ENCODE peak calls at places on chromosomes 13 and 19, in five cellular contexts. M is GM10248, P is cardiac muscle cell, Y is cardiac fibroblast, K is left lung. L is an unnamed sample.

GRCh38 chr13:105159794-105160193 is 1375.7 kb downstream of the EFNB2 start:
- DNase-seq in K (no peak), M (no peak), Y (no peak), P (no peak), L (no peak)

GRCh38 chr19:47156861-47157454 is 26.3 kb downstream of the SAE1 start:
- DNase-seq in K (no peak), M (peak), P (peak), Y (peak), L (no peak)

GRCh38 chr13:34358811-34359513 is 541.0 kb downstream of the RFC3 start:
- DNase-seq in P (peak), Y (peak), K (no peak), M (no peak), L (no peak)

GRCh38 chr19:29531458-29532025 is 5.7 kb downstream of the VSTM2B start:
- DNase-seq in P (no peak), K (no peak), Y (no peak), M (no peak), L (no peak)

GRCh38 chr19:42282036-42282762 is 13.1 kb downstream of the CIC start:
- DNase-seq in K (no peak), M (no peak), P (no peak), Y (no peak), L (no peak)

GRCh38 chr13:99376132-99376531 is 68.9 kb upstream of the GPR183 start:
- DNase-seq in M (peak), K (no peak), Y (no peak), P (no peak), L (peak)

GRCh38 chr13:27921961-27922910 is 2.4 kb downstream of the PDX1 start:
- DNase-seq in M (peak), Y (no peak), K (no peak), P (no peak), L (no peak)

GRCh38 chr19:46351241-46352041 is 4.6 kb downstream of the PPP5C start:
- DNase-seq in Y (peak), M (peak), P (peak), K (peak), L (no peak)

GRCh38 chr13:94761407-94761806 is 49.1 kb upstream of the SOX21 start:
- DNase-seq in M (no peak), P (no peak), K (no peak), Y (no peak), L (no peak)

GRCh38 chr19:19740755-19741154 is 7.8 kb upstream of the ZNF14 start:
- DNase-seq in M (peak), P (no peak), Y (no peak), K (peak), L (no peak)

GRCh38 chr13:102881819-102882686 is 36.2 kb downstream of the ERCC5 start:
- DNase-seq in Y (no peak), K (no peak), P (no peak), M (no peak), L (no peak)

GRCh38 chr13:97191143-97191542 is 31.0 kb upstream of the MBNL2 start:
- DNase-seq in M (no peak), K (no peak), P (no peak), Y (no peak), L (no peak)

GRCh38 chr13:110855363-110855762 is 59.5 kb downstream of the ANKRD10 start:
- DNase-seq in P (no peak), K (no peak), M (no peak), Y (no peak), L (no peak)

GRCh38 chr13:24706886-24707585 is 26.8 kb downstream of the ATP12A start:
- DNase-seq in Y (no peak), M (no peak), K (no peak), P (no peak), L (no peak)

GRCh38 chr19:40147693-40148347 is 43.4 kb upstream of the MAP3K10 start:
- DNase-seq in P (peak), M (no peak), K (no peak), Y (peak), L (no peak)

GRCh38 chr19:52343548-52343947 is 7.5 kb downstream of the ZNF610 start:
- DNase-seq in P (peak), Y (peak), K (no peak), M (peak), L (no peak)

GRCh38 chr13:59016250-59016649 is 1147.5 kb downstream of the DIAPH3 start:
- DNase-seq in P (peak), Y (peak), M (no peak), K (no peak), L (no peak)

DNA sequence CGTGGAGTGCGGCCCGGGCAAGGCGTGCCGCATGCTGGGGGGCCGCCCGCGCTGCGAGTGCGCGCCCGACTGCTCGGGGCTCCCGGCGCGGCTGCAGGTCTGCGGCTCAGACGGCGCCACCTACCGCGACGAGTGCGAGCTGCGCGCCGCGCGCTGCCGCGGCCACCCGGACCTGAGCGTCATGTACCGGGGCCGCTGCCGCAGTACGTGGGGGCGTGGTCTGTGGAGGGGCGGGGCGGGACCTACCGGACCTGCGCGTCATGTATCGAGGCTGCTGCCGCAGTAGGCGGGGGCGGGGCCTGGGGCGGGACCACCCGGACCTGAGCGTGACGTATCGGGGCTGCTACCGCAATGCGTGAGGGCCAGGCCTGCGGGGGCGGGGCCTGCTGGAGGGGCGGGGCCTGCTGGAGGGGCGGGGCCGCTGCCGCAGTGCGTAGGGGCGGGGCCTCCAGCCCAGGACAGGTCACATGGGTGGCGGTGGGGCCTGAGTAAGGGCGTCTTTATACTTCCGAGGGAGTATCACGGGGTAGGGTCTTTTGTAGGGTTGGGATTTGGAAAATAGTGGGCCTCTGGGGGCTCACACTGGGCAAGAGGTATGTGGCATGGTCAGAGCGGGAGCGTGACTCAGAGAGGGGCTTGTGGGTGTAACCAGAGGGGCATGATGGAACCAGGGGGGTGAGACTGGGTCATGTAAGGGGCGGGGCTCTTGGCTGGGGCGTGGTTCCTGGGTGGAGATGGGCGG is 4.3 kb downstream of the FSTL3 start:
- DNase-seq in M (peak), Y (peak), P (peak), K (peak), L (peak)
- TF ChIP-seq CTCF in M (peak), Y (no peak), P (peak), K (peak), L (no peak)

GRCh38 chr13:112873851-112874750 is 94.9 kb upstream of the MCF2L start:
- DNase-seq in P (peak), M (peak), K (peak), Y (peak), L (peak)
- TF ChIP-seq CTCF in P (peak), M (peak), K (peak), Y (peak), L (peak)

DNA sequence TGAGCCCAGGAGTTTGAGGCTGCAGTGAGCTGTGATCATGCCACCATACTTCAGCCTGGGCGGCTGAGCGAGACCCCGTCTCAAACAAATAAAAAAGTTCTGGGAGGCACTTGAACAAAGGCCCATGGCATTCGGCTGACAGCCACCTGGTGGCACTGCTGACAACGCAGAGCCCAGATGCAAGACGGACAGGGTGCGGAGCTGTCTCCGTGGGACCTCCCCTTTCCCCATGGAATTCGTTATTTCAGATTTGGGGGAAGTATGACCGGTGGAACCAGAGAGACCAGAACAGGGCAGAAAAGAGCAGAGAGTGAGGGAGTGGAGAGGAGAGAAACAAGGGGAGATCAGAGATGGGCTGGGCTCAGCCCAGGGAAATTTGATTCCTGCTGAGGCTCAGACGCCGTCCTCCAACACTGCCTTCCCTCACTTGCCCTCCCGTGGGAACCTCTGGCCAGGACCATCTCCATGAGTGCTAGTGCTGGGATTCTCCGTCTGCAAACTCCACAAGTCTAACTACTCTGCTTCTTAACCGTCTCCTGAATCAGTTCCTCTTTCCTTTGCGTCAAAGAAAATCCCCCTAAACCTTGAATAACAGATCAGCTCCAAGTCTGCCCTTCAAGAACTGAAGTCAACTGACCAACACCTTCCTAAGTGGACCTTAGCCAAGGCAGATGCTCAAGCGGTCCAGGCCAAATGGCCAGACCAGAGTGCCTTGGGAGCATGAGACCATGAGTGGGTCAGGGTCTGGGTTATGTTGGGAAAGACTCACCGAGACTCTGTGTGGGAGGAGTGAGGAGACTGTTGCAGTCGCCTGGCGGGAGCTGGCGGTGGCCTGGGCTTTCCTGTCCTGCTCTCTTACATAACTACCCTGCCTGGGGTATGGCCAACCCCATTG is 11.9 kb upstream of the ATF5 start:
- DNase-seq in Y (no peak), K (no peak), P (no peak), M (peak), L (peak)
- TF ChIP-seq CTCF in Y (peak), K (no peak), P (no peak), M (no peak), L (no peak)

GRCh38 chr19:35144600-35145436 is 1.8 kb downstream of the FXYD7 start:
- DNase-seq in K (no peak), P (peak), M (no peak), Y (no peak), L (no peak)
- TF ChIP-seq CTCF in K (no peak), P (no peak), M (no peak), Y (no peak), L (no peak)

GRCh38 chr13:44989071-44989889 is at the start of the genes GPALPP1 and NUFIP1:
- DNase-seq in Y (peak), K (peak), P (peak), M (peak), L (peak)
- TF ChIP-seq CTCF in Y (no peak), K (no peak), P (no peak), M (no peak), L (no peak)

DNA sequence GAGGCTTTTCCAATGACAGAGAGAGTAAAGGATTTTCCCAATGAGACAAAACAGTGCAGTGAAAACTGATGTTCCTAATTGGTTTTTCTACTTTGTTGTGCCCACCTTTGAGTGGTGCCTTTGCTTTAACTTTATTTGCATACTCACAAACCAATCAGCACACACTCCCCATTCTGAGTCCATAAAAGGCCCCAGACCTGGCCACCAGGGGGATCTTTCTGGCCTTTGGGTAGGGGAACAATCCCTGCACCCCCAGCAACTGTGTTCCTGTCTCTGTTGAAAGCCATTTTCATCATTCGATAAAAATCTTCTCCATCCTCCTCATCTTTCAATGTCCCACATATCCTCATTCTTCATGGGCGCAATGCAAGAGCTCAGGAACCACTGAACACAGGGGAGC is 252.8 kb downstream of the B3GLCT start:
- DNase-seq in K (no peak), M (no peak), P (no peak), Y (no peak), L (no peak)
- TF ChIP-seq CTCF in K (no peak), M (no peak), P (no peak), Y (no peak), L (no peak)

L was measured in activated B cell treated with CpG ODN at 0.5 μM for 24 hours.